ENCODE peak calls at places on chromosomes 12 and 14, in five cellular contexts. X is PC-3, T is right atrium auricular region, B is fibroblast of pulmonary artery, Z is fibroblast of mammary gland. Q is an unnamed sample.

GRCh38 chr14:61567838-61568571 is 127.3 kb upstream of the HIF1A start:
- DNase-seq in X (no peak), T (peak; percentile 53), B (no peak), Z (no peak), Q (no peak)

GRCh38 chr12:57096099-57096572 is 7.2 kb downstream of the NAB2 start:
- DNase-seq in X (no peak), T (no peak), B (no peak), Z (peak; percentile 25), Q (no peak)

GRCh38 chr12:132275110-132275531 is 54.3 kb downstream of the GALNT9 start:
- DNase-seq in X (peak; percentile 92), T (no peak), B (peak; percentile 62), Z (peak; percentile 66), Q (no peak)

GRCh38 chr12:109770104-109770860 is 56.7 kb downstream of the FAM222A start:
- DNase-seq in X (no peak), T (no peak), B (no peak), Z (no peak), Q (no peak)

GRCh38 chr14:69708049-69708448 is 58.9 kb upstream of the SRSF5 start:
- DNase-seq in X (no peak), T (no peak), B (no peak), Z (no peak), Q (no peak)

GRCh38 chr14:69321601-69322330 is 61.8 kb downstream of the GALNT16 start:
- DNase-seq in X (peak; percentile 26), T (no peak), B (peak; percentile 13), Z (peak; percentile 56), Q (no peak)

GRCh38 chr14:91755560-91755959 is 23.7 kb upstream of the CATSPERB start:
- DNase-seq in X (peak; percentile 89), T (no peak), B (peak; percentile 62), Z (peak; percentile 63), Q (no peak)

GRCh38 chr12:101829639-101830390 is 944 bp downstream of the GNPTAB start:
- DNase-seq in X (peak; percentile 35), T (peak; percentile 57), B (peak; percentile 10), Z (no peak), Q (peak; percentile 20)

GRCh38 chr14:91282954-91283645 is 38.6 kb upstream of the GPR68 start:
- DNase-seq in X (no peak), T (no peak), B (no peak), Z (no peak), Q (no peak)

GRCh38 chr12:48008950-48009349 is 4.7 kb upstream of the COL2A1 start:
- DNase-seq in X (no peak), T (no peak), B (no peak), Z (no peak), Q (no peak)

GRCh38 chr12:95582230-95583058 is 31.2 kb upstream of the USP44 start:
- DNase-seq in X (peak; percentile 71), T (no peak), B (peak; percentile 60), Z (peak; percentile 48), Q (peak; percentile 57)

GRCh38 chr14:103520657-103521437 is 1.8 kb downstream of the CKB start:
- DNase-seq in X (peak; percentile 82), T (peak; percentile 84), B (peak; percentile 52), Z (peak; percentile 46), Q (peak; percentile 55)

GRCh38 chr12:85626031-85626781 is 210.0 kb downstream of the RASSF9 start:
- DNase-seq in X (peak; percentile 82), T (no peak), B (peak; percentile 88), Z (peak; percentile 87), Q (peak; percentile 76)

GRCh38 chr12:131061041-131061806 is 107.5 kb downstream of the ADGRD1 start:
- DNase-seq in X (no peak), T (no peak), B (no peak), Z (no peak), Q (no peak)

GRCh38 chr14:32905052-32905451 is 33.6 kb upstream of the NPAS3 start:
- DNase-seq in X (no peak), T (no peak), B (no peak), Z (no peak), Q (no peak)

GRCh38 chr14:54444701-54445100 is 3.5 kb upstream of the CNIH1 start:
- DNase-seq in X (no peak), T (no peak), B (no peak), Z (peak; percentile 70), Q (no peak)

GRCh38 chr14:95480887-95481226 is 35.6 kb downstream of the SYNE3 start:
- DNase-seq in X (no peak), T (no peak), B (no peak), Z (no peak), Q (no peak)

GRCh38 chr14:21049263-21049662 is 7.1 kb downstream of the RNASE7 start:
- DNase-seq in X (no peak), T (no peak), B (no peak), Z (peak; percentile 66), Q (no peak)

GRCh38 chr14:66752109-66752508 is 244.2 kb downstream of the GPHN start:
- DNase-seq in X (no peak), T (no peak), B (peak; percentile 16), Z (no peak), Q (no peak)

GRCh38 chr12:74337951-74338350 is 199.7 kb upstream of the ATXN7L3B start:
- DNase-seq in X (peak; percentile 89), T (no peak), B (peak; percentile 65), Z (peak; percentile 70), Q (peak; percentile 80)

GRCh38 chr12:46369095-46369473 is 3.5 kb downstream of the SLC38A2 start:
- DNase-seq in X (no peak), T (no peak), B (peak; percentile 40), Z (no peak), Q (no peak)

GRCh38 chr14:53109028-53109687 is 44.0 kb downstream of the DDHD1 start:
- DNase-seq in X (no peak), T (no peak), B (no peak), Z (no peak), Q (no peak)

GRCh38 chr12:27733052-27733656 is 22.5 kb downstream of the MRPS35 start:
- DNase-seq in X (peak; percentile 82), T (no peak), B (peak; percentile 66), Z (peak; percentile 55), Q (peak; percentile 36)

GRCh38 chr12:89676935-89677334 is 31.7 kb downstream of the ATP2B1 start:
- DNase-seq in X (no peak), T (no peak), B (no peak), Z (no peak), Q (no peak)

GRCh38 chr14:21163721-21164120 is 7.9 kb upstream of the OR5AU1 start:
- DNase-seq in X (no peak), T (no peak), B (no peak), Z (no peak), Q (no peak)

GRCh38 chr12:49624919-49625577 is 1.7 kb downstream of the PRPF40B start:
- DNase-seq in X (peak; percentile 84), T (no peak), B (peak; percentile 59), Z (peak; percentile 43), Q (peak; percentile 40)

GRCh38 chr12:65877836-65878235 is 53.6 kb downstream of the HMGA2 start:
- DNase-seq in X (no peak), T (no peak), B (no peak), Z (no peak), Q (no peak)
- TF ChIP-seq CTCF in X (no peak), T (no peak), B (no peak), Z (no peak), Q (no peak)

GRCh38 chr14:70921669-70922068 is 14.4 kb downstream of the PCNX1 start:
- DNase-seq in X (peak; percentile 50), T (no peak), B (peak; percentile 41), Z (no peak), Q (no peak)

GRCh38 chr14:70920608-70921007 is 13.3 kb downstream of the PCNX1 start:
- DNase-seq in X (peak; percentile 45), T (no peak), B (no peak), Z (no peak), Q (no peak)

GRCh38 chr14:70916776-70917175 is 9.5 kb downstream of the PCNX1 start:
- DNase-seq in X (no peak), T (no peak), B (no peak), Z (no peak), Q (no peak)

GRCh38 chr14:70917633-70918032 is 10.4 kb downstream of the PCNX1 start:
- DNase-seq in X (no peak), T (no peak), B (no peak), Z (no peak), Q (no peak)

GRCh38 chr14:70919774-70920173 is 12.5 kb downstream of the PCNX1 start:
- DNase-seq in X (peak; percentile 19), T (no peak), B (peak; percentile 67), Z (peak; percentile 55), Q (peak; percentile 56)
- H3K4me3 ChIP-seq in X (no peak overlapping the region), T (no peak overlapping the region), B (peak overlapping the region; percentile 3), Z (no peak overlapping the region), Q (no peak overlapping the region)

DNA sequence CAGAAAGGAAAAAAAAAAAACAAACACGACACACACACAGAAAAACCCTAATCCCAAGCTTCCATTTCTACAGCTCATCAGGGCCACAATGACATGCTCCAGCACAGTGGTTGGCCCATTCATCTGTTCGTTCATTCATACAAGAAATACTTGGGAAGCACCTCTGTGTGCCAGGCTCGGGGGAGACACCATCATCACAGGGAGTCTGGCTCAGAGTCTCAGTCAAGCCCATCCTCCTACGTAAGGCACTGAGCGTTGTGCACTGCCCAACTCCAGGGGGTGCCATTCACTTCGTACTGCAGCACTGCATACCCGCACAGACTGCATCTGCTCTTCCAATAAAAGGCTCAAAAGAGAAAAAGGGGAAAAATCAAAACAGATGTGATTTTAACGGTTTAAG is 15.3 kb downstream of the VPS37B start:
- DNase-seq in X (peak; percentile 54), T (no peak), B (peak; percentile 78), Z (peak; percentile 81), Q (peak; percentile 67)
- TF ChIP-seq CTCF in X (peak; percentile 75), T (no peak), B (peak; percentile 74), Z (peak; percentile 77), Q (peak; percentile 65)

DNA sequence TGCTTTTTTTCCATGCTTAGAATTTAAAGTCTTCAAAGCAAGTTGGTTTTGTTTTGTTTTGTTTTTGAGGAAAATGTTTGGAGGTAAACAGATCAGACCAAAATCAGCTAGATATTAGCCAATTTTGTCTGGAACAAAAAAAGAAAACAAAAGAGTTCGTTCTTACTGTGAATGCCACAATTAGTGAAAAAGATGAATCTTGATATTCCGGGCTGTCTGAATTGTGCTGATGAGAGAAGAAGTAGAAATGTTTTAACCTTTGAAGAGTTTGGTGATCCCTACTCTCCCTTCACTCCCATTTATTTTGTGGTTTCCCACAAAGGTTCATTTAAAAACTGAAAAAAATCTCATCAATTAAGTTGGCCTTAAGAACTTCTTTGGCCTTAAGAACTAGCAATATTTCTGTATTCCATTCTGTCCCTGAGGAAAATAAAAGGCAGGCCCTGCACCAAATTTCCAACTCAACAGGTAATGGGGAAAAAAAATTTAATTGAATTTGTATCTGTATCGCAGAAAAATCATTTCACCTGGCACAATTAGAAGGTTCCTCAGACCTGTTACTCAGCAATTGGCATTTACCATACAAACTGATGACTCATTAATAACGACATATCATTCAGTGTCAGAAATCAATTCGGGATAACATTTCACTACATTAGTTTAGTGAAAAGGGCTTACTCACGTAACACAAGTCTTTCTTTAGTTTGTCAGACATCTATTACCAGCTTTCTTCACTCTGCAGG is 562 bp upstream of the GLIPR1L2 start:
- DNase-seq in X (no peak), T (no peak), B (no peak), Z (no peak), Q (no peak)
- H3K4me3 ChIP-seq in X (peak overlapping the region; percentile 79), T (peak overlapping the region; percentile 58), B (peak overlapping the region; percentile 35), Z (peak overlapping the region; percentile 57), Q (peak overlapping the region; percentile 49)

GRCh38 chr12:118821386-118821928 is 159.9 kb upstream of the SRRM4 start:
- DNase-seq in X (no peak), T (no peak), B (no peak), Z (no peak), Q (no peak)
- TF ChIP-seq CTCF in X (no peak), T (no peak), B (no peak), Z (no peak), Q (no peak)